ENCODE peak calls at places on chromosomes 13 and 19, in nine cellular contexts. Y, D, N, V, O, H, G, X and Q are unnamed samples. For H3K27me3 and H3K9me3, the result is how much of the 10 kb centered on the place peaks cover.

GRCh38 chr19:50325310-50326100 is 3.7 kb downstream of the KCNC3 start:
- DNase-seq in Y (peak), D (peak), N (peak), V (no peak), O (peak), H (no peak), G (no peak), X (peak), Q (peak)

GRCh38 chr19:46609511-46610412 is 8.6 kb downstream of the CALM3 start:
- DNase-seq in Y (no peak), D (no peak), N (no peak), V (no peak), O (no peak), H (no peak), G (no peak), X (no peak), Q (no peak)

GRCh38 chr19:18789883-18790565 is 1.1 kb downstream of the COMP start:
- DNase-seq in Y (peak), D (peak), N (peak), V (no peak), O (no peak), H (no peak), G (no peak), X (peak), Q (peak)

GRCh38 chr13:100790405-100790804 is 115.8 kb upstream of the TMTC4 start:
- DNase-seq in Y (no peak), D (no peak), N (no peak), V (no peak), O (no peak), H (no peak), G (no peak), X (no peak), Q (no peak)

GRCh38 chr13:41456768-41457588 is at the start of gene RGCC:
- DNase-seq in Y (peak), D (peak), N (peak), V (peak), O (peak), H (no peak), G (no peak), X (peak), Q (peak)

GRCh38 chr13:107866666-107867623 is 348.4 kb downstream of the LIG4 start:
- DNase-seq in Y (peak), D (no peak), N (peak), V (no peak), O (peak), H (no peak), G (no peak), X (peak), Q (peak)

GRCh38 chr19:14563989-14564650 is 7.7 kb downstream of the NDUFB7 start:
- DNase-seq in Y (peak), D (peak), N (no peak), V (no peak), O (no peak), H (no peak), G (no peak), X (peak), Q (peak)

GRCh38 chr13:91375119-91375729 is 23.2 kb upstream of the GPC5 start:
- DNase-seq in Y (peak), D (no peak), N (peak), V (no peak), O (peak), H (no peak), G (no peak), X (no peak), Q (no peak)

GRCh38 chr13:110651726-110652230 is 36.4 kb downstream of the NAXD start:
- DNase-seq in Y (no peak), D (no peak), N (no peak), V (no peak), O (no peak), H (no peak), G (no peak), X (no peak), Q (no peak)

GRCh38 chr13:32105653-32106313 is 74.2 kb downstream of the FRY start:
- DNase-seq in Y (no peak), D (no peak), N (no peak), V (no peak), O (no peak), H (no peak), G (no peak), X (no peak), Q (no peak)

GRCh38 chr13:32107474-32107873 is 75.9 kb downstream of the FRY start:
- DNase-seq in Y (no peak), D (no peak), N (no peak), V (no peak), O (no peak), H (no peak), G (no peak), X (no peak), Q (no peak)
- H3K4me3 ChIP-seq in Y (no peak), D (no peak), N (no peak), V (no peak), O (no peak), H (no peak), G (no peak), X (no peak), Q (no peak)

GRCh38 chr13:27293873-27294515 is 23.4 kb downstream of the RASL11A start:
- DNase-seq in Y (no peak), D (no peak), N (no peak), V (no peak), O (no peak), H (no peak), G (no peak), X (no peak), Q (no peak)
- H3K27me3 ChIP-seq in Y (under half), D (under half), N (under half), V (under half), O (under half), H (under half), G (under half), X (under half), Q (under half)

GRCh38 chr19:58262922-58263296 is 15.8 kb upstream of the ZNF8 start:
- DNase-seq in Y (no peak), D (no peak), N (no peak), V (no peak), O (no peak), H (no peak), G (no peak), X (no peak), Q (no peak)
- H3K9me3 ChIP-seq in Y (half or more), D (half or more), N (half or more), V (under half), O (half or more), H (half or more), G (half or more), X (half or more), Q (half or more)

GRCh38 chr13:23450340-23451046 is 17.0 kb upstream of the SACS start:
- DNase-seq in Y (no peak), D (peak), N (no peak), V (no peak), O (no peak), H (no peak), G (no peak), X (no peak), Q (no peak)
- H3K4me3 ChIP-seq in Y (no peak), D (no peak), N (no peak), V (no peak), O (no peak), H (no peak), G (no peak), X (no peak), Q (no peak)